ENCODE peak calls at places on chromosomes 6 and 20, in ten cellular contexts. J is LHCN-M2; I is endothelial cell of umbilical vein; M is stimulated activated CD4-positive, alpha-beta T cell treated with anti-CD3 and anti-CD28 coated beads, TNF-alpha, amount 100 ng/mL, for 24 hours; R is cardiac muscle cell; Q is heart left ventricle; G is mucosa of gallbladder; L is activated CD4-positive, CD25-positive, alpha-beta regulatory T cell; C is NCI-H1092; E is neural crest cell. Z is an unnamed sample.
A peak's percentile ranks its signal among the peaks of the same experiment; 100 is the strongest.

GRCh38 chr6:12977206-12977605 is 260.6 kb downstream of the PHACTR1 start:
- DNase-seq in G (no peak), M (no peak), J (no peak), R (no peak), Q (no peak), L (no peak), E (no peak), I (no peak), C (no peak), Z (no peak)

GRCh38 chr20:57157106-57157691 is 109.2 kb downstream of the BMP7 start:
- DNase-seq in E (no peak), R (no peak), L (no peak), I (no peak), M (no peak), G (no peak), J (no peak), C (no peak), Q (peak; percentile 72), Z (no peak)

GRCh38 chr6:44059359-44060342 is 67.6 kb downstream of the MRPL14 start:
- DNase-seq in G (peak; percentile 47), L (no peak), J (peak; percentile 58), Q (peak; percentile 84), R (peak; percentile 92), E (no peak), I (peak; percentile 48), C (no peak), M (no peak), Z (no peak)

GRCh38 chr6:9745966-9746365 is 668.9 kb downstream of the TFAP2A start:
- DNase-seq in M (no peak), R (no peak), L (no peak), G (no peak), I (no peak), J (peak; percentile 8), C (no peak), Q (no peak), E (no peak), Z (no peak)

GRCh38 chr6:110491644-110492317 is 15.4 kb upstream of the SLC22A16 start:
- DNase-seq in G (no peak), E (no peak), R (peak; percentile 68), I (no peak), L (no peak), M (no peak), J (peak; percentile 74), Q (no peak), C (no peak), Z (no peak)

GRCh38 chr6:157754351-157754750 is 68.7 kb upstream of the SNX9 start:
- DNase-seq in G (no peak), M (no peak), E (no peak), J (no peak), L (no peak), C (no peak), Q (no peak), R (no peak), I (no peak), Z (no peak)

GRCh38 chr6:117482240-117483003 is at the start of gene DCBLD1:
- DNase-seq in E (peak; percentile 47), C (no peak), G (peak; percentile 70), I (peak; percentile 78), Q (peak; percentile 84), M (peak; percentile 55), L (peak; percentile 5), R (peak; percentile 82), J (peak; percentile 80), Z (peak; percentile 46)

GRCh38 chr20:63947638-63948456 is 8.4 kb downstream of the UCKL1 start:
- DNase-seq in I (no peak), G (no peak), Q (peak; percentile 31), C (no peak), L (no peak), E (no peak), J (no peak), M (no peak), R (no peak), Z (no peak)

GRCh38 chr6:109103942-109104341 is 8.6 kb downstream of the CEP57L1 start:
- DNase-seq in R (peak; percentile 12), C (no peak), I (no peak), Q (no peak), G (no peak), J (no peak), E (no peak), L (no peak), M (no peak), Z (no peak)

GRCh38 chr6:142839686-142840040 is 105.3 kb downstream of the HIVEP2 start:
- DNase-seq in L (no peak), Q (no peak), E (no peak), M (no peak), J (peak; percentile 43), I (peak; percentile 18), G (no peak), R (no peak), C (no peak), Z (no peak)

GRCh38 chr6:6505111-6505510 is 83.4 kb upstream of the LY86 start:
- DNase-seq in M (no peak), E (no peak), J (no peak), G (no peak), C (no peak), R (no peak), L (no peak), I (no peak), Q (no peak), Z (no peak)

GRCh38 chr20:31916724-31917123 is 35.1 kb downstream of the PDRG1 start:
- DNase-seq in M (no peak), R (no peak), G (no peak), Q (no peak), L (no peak), I (no peak), C (no peak), J (no peak), E (no peak), Z (no peak)

GRCh38 chr6:38337819-38338465 is 301.8 kb downstream of the BTBD9 start:
- DNase-seq in Q (no peak), G (no peak), C (no peak), I (peak; percentile 32), J (peak; percentile 53), M (no peak), L (no peak), R (peak; percentile 74), E (no peak), Z (peak; percentile 78)

GRCh38 chr6:143117108-143117507 is 56.4 kb downstream of the AIG1 start:
- DNase-seq in E (no peak), I (no peak), J (no peak), Q (no peak), L (no peak), C (no peak), R (no peak), G (no peak), M (no peak), Z (no peak)

GRCh38 chr6:88547768-88548167 is 381.6 kb upstream of the CNR1 start:
- DNase-seq in I (no peak), M (no peak), C (no peak), G (no peak), J (no peak), Q (no peak), E (no peak), R (no peak), L (no peak), Z (no peak)

GRCh38 chr6:125273251-125273650 is 28.5 kb downstream of the HDDC2 start:
- DNase-seq in R (no peak), C (no peak), I (no peak), E (no peak), J (no peak), Q (no peak), G (no peak), L (no peak), M (no peak), Z (no peak)

GRCh38 chr20:36467076-36467999 is 74.0 kb upstream of the MYL9 start:
- DNase-seq in E (no peak), G (peak; percentile 35), R (no peak), Q (peak; percentile 75), I (peak; percentile 64), L (peak; percentile 36), J (peak; percentile 66), C (peak; percentile 65), M (no peak), Z (no peak)

GRCh38 chr6:63353282-63353630 is 33.5 kb upstream of the LGSN start:
- DNase-seq in L (no peak), Q (no peak), E (no peak), R (no peak), I (no peak), C (no peak), J (no peak), G (no peak), M (no peak), Z (no peak)

GRCh38 chr6:154538664-154539235 is 28.3 kb upstream of the CNKSR3 start:
- DNase-seq in E (no peak), J (no peak), G (no peak), C (no peak), Q (no peak), M (no peak), L (no peak), R (no peak), I (no peak), Z (no peak)

GRCh38 chr6:16129623-16130243 is 847 bp downstream of the MYLIP start:
- DNase-seq in E (no peak), G (peak; percentile 35), C (no peak), M (peak; percentile 22), I (peak; percentile 52), Q (peak; percentile 30), L (peak; percentile 46), R (peak; percentile 33), J (peak; percentile 17), Z (no peak)

GRCh38 chr20:43458422-43458924 is 777 bp downstream of the SRSF6 start:
- DNase-seq in E (no peak), J (no peak), G (peak; percentile 13), L (no peak), R (peak; percentile 33), C (no peak), I (peak; percentile 21), Q (no peak), M (no peak), Z (no peak)

GRCh38 chr6:69827491-69827890 is 30.7 kb upstream of the LMBRD1 start:
- DNase-seq in E (no peak), I (no peak), J (peak; percentile 54), L (no peak), G (no peak), R (peak; percentile 62), Q (no peak), C (no peak), M (no peak), Z (no peak)

GRCh38 chr6:129653746-129654145 is 56.2 kb downstream of the ARHGAP18 start:
- DNase-seq in M (no peak), R (no peak), E (no peak), I (peak; percentile 23), L (no peak), J (no peak), Q (no peak), G (no peak), C (no peak), Z (no peak)

GRCh38 chr20:53789913-53790675 is 196.5 kb upstream of the ZNF217 start:
- DNase-seq in R (no peak), Q (no peak), G (no peak), J (no peak), E (no peak), M (no peak), I (no peak), L (no peak), C (no peak), Z (no peak)

GRCh38 chr20:31840906-31841816 is 4.2 kb downstream of the FOXS1 start:
- DNase-seq in M (no peak), J (no peak), C (no peak), I (no peak), R (peak; percentile 27), L (no peak), G (no peak), E (no peak), Q (no peak), Z (no peak)

GRCh38 chr6:84018453-84019061 is 15.0 kb upstream of the MRAP2 start:
- DNase-seq in E (no peak), C (no peak), I (no peak), G (no peak), J (no peak), R (no peak), Q (no peak), L (no peak), M (no peak), Z (no peak)

GRCh38 chr20:44187054-44187762 is at the start of gene JPH2:
- DNase-seq in E (peak; percentile 8), R (peak; percentile 55), I (no peak), Q (peak; percentile 88), M (no peak), L (no peak), G (peak; percentile 36), J (peak; percentile 86), C (no peak), Z (peak; percentile 70)